ENCODE peak calls at places on chromosomes 7 and 10, in five cellular contexts. L, Y, R, T and Q are unnamed samples.

GRCh38 chr7:31076051-31076450 is 23.9 kb downstream of the ADCYAP1R1 start:
- DNase-seq in L (no peak), Y (no peak), R (no peak), T (peak; percentile 20), Q (peak; percentile 6)

GRCh38 chr7:133859191-133859590 is 267.9 kb upstream of the LRGUK start:
- DNase-seq in L (no peak), Y (no peak), R (no peak), T (no peak), Q (no peak)

GRCh38 chr7:64640504-64640903 is 25.4 kb upstream of the ZNF107 start:
- DNase-seq in L (no peak), Y (no peak), R (no peak), T (no peak), Q (no peak)

GRCh38 chr10:63120554-63120953 is 12.6 kb upstream of the NRBF2 start:
- DNase-seq in L (peak; percentile 92), Y (no peak), R (no peak), T (no peak), Q (no peak)

GRCh38 chr7:17299477-17299991 is 1.1 kb downstream of the AHR start:
- DNase-seq in L (peak; percentile 52), Y (no peak), R (no peak), T (no peak), Q (no peak)

GRCh38 chr10:103473261-103473671 is 5.8 kb downstream of the CALHM3 start:
- DNase-seq in L (peak; percentile 57), Y (no peak), R (no peak), T (no peak), Q (no peak)

GRCh38 chr7:76303057-76303828 is 770 bp downstream of the HSPB1 start:
- DNase-seq in L (peak; percentile 98), Y (peak; percentile 82), R (peak; percentile 74), T (peak; percentile 92), Q (peak; percentile 87)

GRCh38 chr7:96034940-96035727 is 262.8 kb downstream of the DYNC1I1 start:
- DNase-seq in L (no peak), Y (no peak), R (no peak), T (no peak), Q (no peak)

GRCh38 chr7:30970594-30971094 is 6.9 kb downstream of the GHRHR start:
- DNase-seq in L (no peak), Y (no peak), R (no peak), T (no peak), Q (no peak)

GRCh38 chr7:77738871-77739270 is 42.6 kb downstream of the RSBN1L start:
- DNase-seq in L (peak; percentile 56), Y (no peak), R (no peak), T (no peak), Q (no peak)

GRCh38 chr10:44022203-44022602 is 362.7 kb downstream of the CXCL12 start:
- DNase-seq in L (no peak), Y (no peak), R (no peak), T (no peak), Q (no peak)

GRCh38 chr7:137539111-137539715 is 195.7 kb upstream of the PTN start:
- DNase-seq in L (no peak), Y (no peak), R (no peak), T (no peak), Q (no peak)

GRCh38 chr7:14761506-14762296 is 140.8 kb downstream of the DGKB start:
- DNase-seq in L (peak; percentile 49), Y (peak; percentile 34), R (no peak), T (no peak), Q (peak; percentile 78)

GRCh38 chr10:106504536-106504935 is 660.0 kb downstream of the SORCS1 start:
- DNase-seq in L (no peak), Y (no peak), R (no peak), T (no peak), Q (no peak)

GRCh38 chr10:133440633-133441285 is 13.0 kb upstream of the SCART1 start:
- DNase-seq in L (peak; percentile 47), Y (no peak), R (no peak), T (no peak), Q (no peak)

GRCh38 chr10:59234814-59235429 is 58.5 kb downstream of the PHYHIPL start:
- DNase-seq in L (no peak), Y (no peak), R (no peak), T (no peak), Q (no peak)

GRCh38 chr10:46543379-46544014 is 13.0 kb downstream of the GPRIN2 start:
- DNase-seq in L (peak; percentile 82), Y (peak; percentile 18), R (peak; percentile 11), T (no peak), Q (peak; percentile 12)

GRCh38 chr10:99754670-99755069 is 22.6 kb downstream of the CUTC start:
- DNase-seq in L (no peak), Y (no peak), R (no peak), T (no peak), Q (no peak)

GRCh38 chr7:886626-887487 is 10.5 kb downstream of the GET4 start:
- DNase-seq in L (no peak), Y (no peak), R (no peak), T (no peak), Q (peak; percentile 85)

GRCh38 chr10:48289652-48290238 is 15.2 kb upstream of the FRMPD2 start:
- DNase-seq in L (no peak), Y (peak; percentile 43), R (no peak), T (peak; percentile 60), Q (peak; percentile 46)

GRCh38 chr10:6347391-6347951 is 144.7 kb downstream of the PFKFB3 start:
- DNase-seq in L (peak; percentile 34), Y (no peak), R (no peak), T (no peak), Q (no peak)

GRCh38 chr7:26553582-26553981 is 261.9 kb downstream of the SNX10 start:
- DNase-seq in L (no peak), Y (no peak), R (no peak), T (no peak), Q (no peak)

GRCh38 chr10:73647875-73648228 is 6.6 kb upstream of the MYOZ1 start:
- DNase-seq in L (peak; percentile 82), Y (no peak), R (no peak), T (no peak), Q (no peak)

GRCh38 chr10:73648252-73648651 is 7.0 kb upstream of the MYOZ1 start:
- DNase-seq in L (no peak), Y (no peak), R (no peak), T (no peak), Q (peak; percentile 46)

GRCh38 chr10:73647211-73647874 is 6.1 kb upstream of the MYOZ1 start:
- DNase-seq in L (peak; percentile 96), Y (peak; percentile 64), R (peak; percentile 36), T (no peak), Q (peak; percentile 64)

GRCh38 chr10:73644767-73645166 is 3.5 kb upstream of the MYOZ1 start:
- DNase-seq in L (no peak), Y (no peak), R (no peak), T (no peak), Q (no peak)

DNA sequence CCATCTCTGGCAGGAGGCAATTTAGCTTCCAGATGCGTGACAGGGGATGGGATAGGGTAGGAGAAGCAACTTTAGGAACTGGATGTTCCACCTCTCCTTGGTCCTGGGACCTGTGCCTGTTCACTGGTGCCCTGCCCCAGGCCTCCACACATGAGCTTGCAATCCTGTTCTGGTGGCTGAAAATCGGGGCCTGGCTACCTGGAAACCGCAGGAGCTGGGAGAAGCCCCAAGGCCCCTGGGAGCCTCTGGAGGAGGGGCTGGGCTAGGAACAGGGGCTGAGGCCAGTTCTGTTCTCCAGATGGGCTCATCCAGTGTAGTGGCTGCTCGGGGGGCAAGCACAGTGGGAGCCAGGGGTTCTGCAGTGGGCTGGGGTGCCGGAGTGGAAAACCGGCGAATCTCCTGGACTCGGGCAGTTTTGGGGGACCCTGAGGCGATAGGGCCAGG is 5.3 kb upstream of the MYOZ1 start:
- DNase-seq in L (no peak), Y (no peak), R (no peak), T (no peak), Q (no peak)
- H3K4me1 ChIP-seq in L (peaks cover 35% of the 10 kb centered on the region), Y (peaks cover 29% of the 10 kb centered on the region), R (peaks cover 34% of the 10 kb centered on the region), T (no peaks in the 10 kb centered on the region), Q (peaks cover 60% of the 10 kb centered on the region)

GRCh38 chr7:43110790-43111362 is 1.6 kb upstream of the HECW1 start:
- DNase-seq in L (no peak), Y (no peak), R (no peak), T (no peak), Q (no peak)
- H3K4me3 ChIP-seq in L (no peak overlapping the region), Y (no peak overlapping the region), R (no peak overlapping the region), T (no peak overlapping the region), Q (no peak overlapping the region)

GRCh38 chr7:99036531-99037175 is 107.3 kb downstream of the SMURF1 start:
- DNase-seq in L (peak; percentile 94), Y (peak; percentile 60), R (no peak), T (no peak), Q (no peak)
- TF ChIP-seq CTCF in L (peak; percentile 47), Y (peak; percentile 46), R (no peak), T (no peak), Q (peak; percentile 42)

GRCh38 chr10:23195846-23196200 is 3.7 kb downstream of the PTF1A start:
- DNase-seq in L (peak; percentile 80), Y (no peak), R (no peak), T (no peak), Q (no peak)
- H3K4me1 ChIP-seq in L (no peaks in the 10 kb centered on the region), Y (peaks cover 29% of the 10 kb centered on the region), R (peaks cover 36% of the 10 kb centered on the region), T (no peaks in the 10 kb centered on the region), Q (peaks cover 25% of the 10 kb centered on the region)

GRCh38 chr7:73340514-73340913 is 12.6 kb downstream of the FKBP6 start:
- DNase-seq in L (no peak), Y (no peak), R (no peak), T (no peak), Q (no peak)

GRCh38 chr7:73345538-73345937 is 17.6 kb downstream of the FKBP6 start:
- DNase-seq in L (no peak), Y (no peak), R (no peak), T (no peak), Q (no peak)

GRCh38 chr7:73343671-73344380 is 15.9 kb downstream of the FKBP6 start:
- DNase-seq in L (peak; percentile 54), Y (no peak), R (no peak), T (no peak), Q (no peak)

GRCh38 chr7:73341877-73342276 is 13.9 kb downstream of the FKBP6 start:
- DNase-seq in L (peak; percentile 96), Y (no peak), R (no peak), T (no peak), Q (no peak)

GRCh38 chr7:73342645-73343044 is 14.7 kb downstream of the FKBP6 start:
- DNase-seq in L (peak; percentile 97), Y (no peak), R (no peak), T (no peak), Q (no peak)
- H3K4me3 ChIP-seq in L (peak overlapping the region; percentile 49), Y (no peak overlapping the region), R (peak overlapping the region; percentile 19), T (no peak overlapping the region), Q (peak overlapping the region; percentile 33)

GRCh38 chr10:71005337-71006305 is 117.3 kb upstream of the PCBD1 start:
- DNase-seq in L (no peak), Y (no peak), R (no peak), T (no peak), Q (peak; percentile 45)
- TF ChIP-seq CTCF in L (no peak), Y (no peak), R (no peak), T (no peak), Q (no peak)

GRCh38 chr7:42742321-42742720 is 169.5 kb downstream of the C7orf25 start:
- DNase-seq in L (no peak), Y (no peak), R (no peak), T (no peak), Q (no peak)

GRCh38 chr7:42747073-42747472 is 164.8 kb downstream of the C7orf25 start:
- DNase-seq in L (no peak), Y (no peak), R (no peak), T (no peak), Q (no peak)

GRCh38 chr7:42745357-42746022 is 166.4 kb downstream of the C7orf25 start:
- DNase-seq in L (no peak), Y (peak; percentile 61), R (peak; percentile 61), T (no peak), Q (peak; percentile 34)

GRCh38 chr7:42746226-42746625 is 165.6 kb downstream of the C7orf25 start:
- DNase-seq in L (no peak), Y (no peak), R (no peak), T (no peak), Q (no peak)

GRCh38 chr7:42744746-42745145 is 167.1 kb downstream of the C7orf25 start:
- DNase-seq in L (no peak), Y (no peak), R (no peak), T (no peak), Q (no peak)
- H3K4me1 ChIP-seq in L (no peaks in the 10 kb centered on the region), Y (peaks cover 21% of the 10 kb centered on the region), R (peaks cover 37% of the 10 kb centered on the region), T (no peaks in the 10 kb centered on the region), Q (peaks cover 8% of the 10 kb centered on the region)